ENCODE peak calls at places on chromosome 6, in four cellular contexts. One of them, this sample, is unnamed.

GRCh38 chr6:148747493-148748160 is 797 bp downstream of the UST start:
- DNase-seq in stimulated activated CD4-positive, alpha-beta T cell treated with anti-CD3 and anti-CD28 coated beads, TNF-alpha, amount 100 ng/mL, for 24 hours: peak; percentile 29
- DNase-seq in breast epithelium: peak; percentile 53
- DNase-seq in uterus: peak; percentile 49
- DNase-seq in this sample: peak; percentile 40

GRCh38 chr6:153088796-153089195 is 42.3 kb downstream of the RGS17 start:
- DNase-seq in stimulated activated CD4-positive, alpha-beta T cell treated with anti-CD3 and anti-CD28 coated beads, TNF-alpha, amount 100 ng/mL, for 24 hours: no peak
- DNase-seq in breast epithelium: no peak
- DNase-seq in uterus: no peak
- DNase-seq in this sample: no peak

GRCh38 chr6:168724033-168724432 is 283.0 kb downstream of the SMOC2 start:
- DNase-seq in stimulated activated CD4-positive, alpha-beta T cell treated with anti-CD3 and anti-CD28 coated beads, TNF-alpha, amount 100 ng/mL, for 24 hours: no peak
- DNase-seq in breast epithelium: no peak
- DNase-seq in uterus: no peak
- DNase-seq in this sample: no peak

GRCh38 chr6:166567107-166567506 is 19.4 kb downstream of the RAMACL start:
- DNase-seq in stimulated activated CD4-positive, alpha-beta T cell treated with anti-CD3 and anti-CD28 coated beads, TNF-alpha, amount 100 ng/mL, for 24 hours: no peak
- DNase-seq in breast epithelium: no peak
- DNase-seq in uterus: peak; percentile 52
- DNase-seq in this sample: peak; percentile 93

GRCh38 chr6:147204060-147204785 is at the start of gene STXBP5:
- DNase-seq in stimulated activated CD4-positive, alpha-beta T cell treated with anti-CD3 and anti-CD28 coated beads, TNF-alpha, amount 100 ng/mL, for 24 hours: peak; percentile 27
- DNase-seq in breast epithelium: no peak
- DNase-seq in uterus: peak; percentile 47
- DNase-seq in this sample: no peak

GRCh38 chr6:36682328-36683144 is 4.0 kb downstream of the CDKN1A start:
- DNase-seq in stimulated activated CD4-positive, alpha-beta T cell treated with anti-CD3 and anti-CD28 coated beads, TNF-alpha, amount 100 ng/mL, for 24 hours: peak; percentile 65
- DNase-seq in breast epithelium: peak; percentile 80
- DNase-seq in uterus: no peak
- DNase-seq in this sample: no peak

GRCh38 chr6:116327803-116328527 is 42.8 kb upstream of the DSE start:
- DNase-seq in stimulated activated CD4-positive, alpha-beta T cell treated with anti-CD3 and anti-CD28 coated beads, TNF-alpha, amount 100 ng/mL, for 24 hours: no peak
- DNase-seq in breast epithelium: no peak
- DNase-seq in uterus: no peak
- DNase-seq in this sample: no peak

GRCh38 chr6:156563710-156564109 is 213.5 kb upstream of the ARID1B start:
- DNase-seq in stimulated activated CD4-positive, alpha-beta T cell treated with anti-CD3 and anti-CD28 coated beads, TNF-alpha, amount 100 ng/mL, for 24 hours: no peak
- DNase-seq in breast epithelium: no peak
- DNase-seq in uterus: no peak
- DNase-seq in this sample: no peak

GRCh38 chr6:159952289-159953005 is 16.4 kb upstream of the IGF2R start:
- DNase-seq in stimulated activated CD4-positive, alpha-beta T cell treated with anti-CD3 and anti-CD28 coated beads, TNF-alpha, amount 100 ng/mL, for 24 hours: no peak
- DNase-seq in breast epithelium: no peak
- DNase-seq in uterus: no peak
- DNase-seq in this sample: no peak

GRCh38 chr6:125104425-125104824 is 49.1 kb upstream of the TPD52L1 start:
- DNase-seq in stimulated activated CD4-positive, alpha-beta T cell treated with anti-CD3 and anti-CD28 coated beads, TNF-alpha, amount 100 ng/mL, for 24 hours: no peak
- DNase-seq in breast epithelium: no peak
- DNase-seq in uterus: no peak
- DNase-seq in this sample: no peak

GRCh38 chr6:107658920-107659879 is 164.9 kb downstream of the SCML4 start:
- DNase-seq in stimulated activated CD4-positive, alpha-beta T cell treated with anti-CD3 and anti-CD28 coated beads, TNF-alpha, amount 100 ng/mL, for 24 hours: no peak
- DNase-seq in breast epithelium: no peak
- DNase-seq in uterus: no peak
- DNase-seq in this sample: no peak

GRCh38 chr6:118524686-118525085 is 23.4 kb upstream of the PLN start:
- DNase-seq in stimulated activated CD4-positive, alpha-beta T cell treated with anti-CD3 and anti-CD28 coated beads, TNF-alpha, amount 100 ng/mL, for 24 hours: peak; percentile 2
- DNase-seq in breast epithelium: no peak
- DNase-seq in uterus: no peak
- DNase-seq in this sample: no peak

GRCh38 chr6:142850653-142851434 is 94.1 kb downstream of the HIVEP2 start:
- DNase-seq in stimulated activated CD4-positive, alpha-beta T cell treated with anti-CD3 and anti-CD28 coated beads, TNF-alpha, amount 100 ng/mL, for 24 hours: peak; percentile 39
- DNase-seq in breast epithelium: no peak
- DNase-seq in uterus: no peak
- DNase-seq in this sample: peak; percentile 48

GRCh38 chr6:144284753-144285547 is at the start of gene UTRN:
- DNase-seq in stimulated activated CD4-positive, alpha-beta T cell treated with anti-CD3 and anti-CD28 coated beads, TNF-alpha, amount 100 ng/mL, for 24 hours: peak; percentile 57
- DNase-seq in breast epithelium: peak; percentile 71
- DNase-seq in uterus: peak; percentile 80
- DNase-seq in this sample: peak; percentile 93

GRCh38 chr6:32763417-32763816 is at the start of gene HLA-DQB2:
- DNase-seq in stimulated activated CD4-positive, alpha-beta T cell treated with anti-CD3 and anti-CD28 coated beads, TNF-alpha, amount 100 ng/mL, for 24 hours: no peak
- DNase-seq in breast epithelium: no peak
- DNase-seq in uterus: no peak
- DNase-seq in this sample: no peak

GRCh38 chr6:42236680-42237473 is 19.2 kb upstream of the MRPS10 start:
- DNase-seq in stimulated activated CD4-positive, alpha-beta T cell treated with anti-CD3 and anti-CD28 coated beads, TNF-alpha, amount 100 ng/mL, for 24 hours: no peak
- DNase-seq in breast epithelium: no peak
- DNase-seq in uterus: no peak
- DNase-seq in this sample: no peak

GRCh38 chr6:104509355-104509754 is 350.4 kb downstream of the HACE1 start:
- DNase-seq in stimulated activated CD4-positive, alpha-beta T cell treated with anti-CD3 and anti-CD28 coated beads, TNF-alpha, amount 100 ng/mL, for 24 hours: no peak
- DNase-seq in breast epithelium: no peak
- DNase-seq in uterus: no peak
- DNase-seq in this sample: no peak

GRCh38 chr6:148760568-148761531 is 14.0 kb downstream of the UST start:
- DNase-seq in stimulated activated CD4-positive, alpha-beta T cell treated with anti-CD3 and anti-CD28 coated beads, TNF-alpha, amount 100 ng/mL, for 24 hours: peak; percentile 32
- DNase-seq in breast epithelium: no peak
- DNase-seq in uterus: peak; percentile 80
- DNase-seq in this sample: peak; percentile 75

GRCh38 chr6:93790976-93791375 is 371.6 kb upstream of the EPHA7 start:
- DNase-seq in stimulated activated CD4-positive, alpha-beta T cell treated with anti-CD3 and anti-CD28 coated beads, TNF-alpha, amount 100 ng/mL, for 24 hours: no peak
- DNase-seq in breast epithelium: no peak
- DNase-seq in uterus: no peak
- DNase-seq in this sample: no peak

GRCh38 chr6:93592417-93592816 is 173.1 kb upstream of the EPHA7 start:
- DNase-seq in stimulated activated CD4-positive, alpha-beta T cell treated with anti-CD3 and anti-CD28 coated beads, TNF-alpha, amount 100 ng/mL, for 24 hours: no peak
- DNase-seq in breast epithelium: no peak
- DNase-seq in uterus: no peak
- DNase-seq in this sample: no peak

GRCh38 chr6:157493576-157493975 is 112.6 kb downstream of the ZDHHC14 start:
- DNase-seq in stimulated activated CD4-positive, alpha-beta T cell treated with anti-CD3 and anti-CD28 coated beads, TNF-alpha, amount 100 ng/mL, for 24 hours: no peak
- DNase-seq in breast epithelium: no peak
- DNase-seq in uterus: no peak
- DNase-seq in this sample: no peak

GRCh38 chr6:14540276-14540675 is 422.7 kb downstream of the CD83 start:
- DNase-seq in stimulated activated CD4-positive, alpha-beta T cell treated with anti-CD3 and anti-CD28 coated beads, TNF-alpha, amount 100 ng/mL, for 24 hours: no peak
- DNase-seq in breast epithelium: peak; percentile 73
- DNase-seq in uterus: no peak
- DNase-seq in this sample: no peak

GRCh38 chr6:142357879-142358278 is 56.1 kb downstream of the ADGRG6 start:
- DNase-seq in stimulated activated CD4-positive, alpha-beta T cell treated with anti-CD3 and anti-CD28 coated beads, TNF-alpha, amount 100 ng/mL, for 24 hours: no peak
- DNase-seq in breast epithelium: no peak
- DNase-seq in uterus: no peak
- DNase-seq in this sample: no peak

GRCh38 chr6:25883991-25884390 is 9.9 kb upstream of the SLC17A3 start:
- DNase-seq in stimulated activated CD4-positive, alpha-beta T cell treated with anti-CD3 and anti-CD28 coated beads, TNF-alpha, amount 100 ng/mL, for 24 hours: no peak
- DNase-seq in breast epithelium: no peak
- DNase-seq in uterus: no peak
- DNase-seq in this sample: peak; percentile 95

GRCh38 chr6:105510746-105511145 is 107.9 kb upstream of the PREP start:
- DNase-seq in stimulated activated CD4-positive, alpha-beta T cell treated with anti-CD3 and anti-CD28 coated beads, TNF-alpha, amount 100 ng/mL, for 24 hours: no peak
- DNase-seq in breast epithelium: no peak
- DNase-seq in uterus: no peak
- DNase-seq in this sample: peak; percentile 12

GRCh38 chr6:119119989-119120388 is 41.5 kb upstream of the FAM184A start:
- DNase-seq in stimulated activated CD4-positive, alpha-beta T cell treated with anti-CD3 and anti-CD28 coated beads, TNF-alpha, amount 100 ng/mL, for 24 hours: no peak
- DNase-seq in breast epithelium: no peak
- DNase-seq in uterus: no peak
- DNase-seq in this sample: no peak

GRCh38 chr6:11298651-11299420 is 66.4 kb upstream of the NEDD9 start:
- DNase-seq in stimulated activated CD4-positive, alpha-beta T cell treated with anti-CD3 and anti-CD28 coated beads, TNF-alpha, amount 100 ng/mL, for 24 hours: no peak
- DNase-seq in breast epithelium: no peak
- DNase-seq in uterus: no peak
- DNase-seq in this sample: no peak

GRCh38 chr6:163188746-163189145 is 225.8 kb upstream of the QKI start:
- DNase-seq in stimulated activated CD4-positive, alpha-beta T cell treated with anti-CD3 and anti-CD28 coated beads, TNF-alpha, amount 100 ng/mL, for 24 hours: no peak
- DNase-seq in breast epithelium: no peak
- DNase-seq in uterus: no peak
- DNase-seq in this sample: no peak

GRCh38 chr6:25193147-25193864 is 85.9 kb upstream of the CARMIL1 start:
- DNase-seq in stimulated activated CD4-positive, alpha-beta T cell treated with anti-CD3 and anti-CD28 coated beads, TNF-alpha, amount 100 ng/mL, for 24 hours: no peak
- DNase-seq in breast epithelium: no peak
- DNase-seq in uterus: peak; percentile 55
- DNase-seq in this sample: peak; percentile 93

This sample was measured in NCI-H226.